ENCODE peak calls at places on chromosomes 7 and 10, in nine cellular contexts. U is transverse colon; Z is naive thymus-derived CD4-positive, alpha-beta T cell; W is CD8-positive, alpha-beta memory T cell; J is tibial nerve; L is ascending aorta; D is IMR-90; V is endothelial cell of umbilical vein; E is astrocyte. M is an unnamed sample. For H3K4me1, the result is how much of the 10 kb centered on the place peaks cover.

GRCh38 chr7:101129603-101130117 is 2.8 kb downstream of the SERPINE1 start:
- DNase-seq in U (no peak), Z (no peak), W (no peak), J (no peak), L (no peak), D (no peak), V (no peak), E (no peak), M (no peak)

GRCh38 chr10:128095023-128095752 is 31.0 kb downstream of the MKI67 start:
- DNase-seq in U (peak), Z (no peak), W (peak), J (no peak), L (no peak), D (no peak), V (no peak), E (no peak), M (peak)

GRCh38 chr7:106840342-106840741 is 24.7 kb upstream of the PIK3CG start:
- DNase-seq in U (no peak), Z (no peak), W (no peak), J (no peak), L (no peak), D (peak), V (no peak), E (peak), M (no peak)

GRCh38 chr7:23604296-23604640 is 7.1 kb downstream of the CCDC126 start:
- DNase-seq in U (no peak), Z (no peak), W (no peak), J (no peak), L (no peak), D (peak), V (no peak), E (no peak), M (no peak)

GRCh38 chr10:88979153-88979562 is 11.4 kb upstream of the FAS start:
- DNase-seq in U (no peak), Z (no peak), W (no peak), J (no peak), L (no peak), D (peak), V (no peak), E (peak), M (no peak)

GRCh38 chr10:29012926-29013554 is 275.8 kb upstream of the LYZL1 start:
- DNase-seq in U (no peak), Z (no peak), W (no peak), J (no peak), L (no peak), D (peak), V (no peak), E (peak), M (no peak)

GRCh38 chr7:50822716-50823115 is 40.0 kb upstream of the GRB10 start:
- DNase-seq in U (no peak), Z (no peak), W (no peak), J (no peak), L (no peak), D (peak), V (no peak), E (peak), M (no peak)

GRCh38 chr10:98028168-98028770 is 2.2 kb downstream of the CRTAC1 start:
- DNase-seq in U (peak), Z (peak), W (peak), J (no peak), L (no peak), D (peak), V (peak), E (no peak), M (peak)

GRCh38 chr7:116924741-116925140 is 28.6 kb upstream of the ST7 start:
- DNase-seq in U (no peak), Z (no peak), W (no peak), J (no peak), L (no peak), D (peak), V (no peak), E (peak), M (no peak)

DNA sequence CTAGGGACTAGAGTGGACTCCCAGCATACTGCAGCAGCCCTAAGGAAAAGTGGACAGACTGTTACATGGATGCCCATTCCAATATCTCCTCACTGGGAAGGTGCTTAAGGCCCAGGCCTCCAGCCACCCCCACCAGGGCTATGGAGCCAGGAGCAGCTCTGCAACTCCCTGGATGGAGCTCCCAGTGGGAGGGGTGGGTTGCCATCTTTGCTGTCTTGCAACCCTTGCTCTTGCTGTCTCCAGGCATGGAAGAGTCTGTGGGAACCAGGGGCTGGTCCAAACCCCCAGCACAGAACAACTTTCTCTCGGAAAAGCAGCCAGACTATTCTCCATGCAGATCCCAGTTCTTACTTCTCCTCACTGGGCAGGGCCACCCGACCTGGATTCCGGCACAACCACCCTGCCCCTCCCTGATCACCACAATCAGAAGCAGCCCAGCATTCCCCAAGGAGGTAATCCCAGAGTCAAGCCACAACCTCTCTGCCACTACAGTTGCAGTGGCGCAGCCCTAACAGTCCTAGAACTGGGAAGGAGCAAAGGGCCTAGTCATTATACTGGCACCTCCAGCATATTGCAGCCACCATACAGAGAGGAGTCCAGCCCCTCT is 41.8 kb upstream of the ZNF488 start:
- DNase-seq in U (no peak), Z (no peak), W (no peak), J (no peak), L (no peak), D (no peak), V (no peak), E (no peak), M (no peak)
- H3K27ac ChIP-seq in U (no peak), Z (no peak), W (no peak), J (no peak), L (no peak), D (no peak), V (no peak), E (no peak), M (no peak)

GRCh38 chr10:59284111-59284975 is 78.0 kb downstream of the FAM13C start:
- DNase-seq in U (no peak), Z (no peak), W (no peak), J (no peak), L (no peak), D (no peak), V (no peak), E (no peak), M (no peak)

GRCh38 chr10:59279476-59279875 is 82.9 kb downstream of the FAM13C start:
- DNase-seq in U (no peak), Z (no peak), W (no peak), J (no peak), L (no peak), D (no peak), V (no peak), E (peak), M (no peak)

GRCh38 chr10:59283456-59284082 is 78.8 kb downstream of the FAM13C start:
- DNase-seq in U (no peak), Z (no peak), W (no peak), J (no peak), L (no peak), D (peak), V (no peak), E (peak), M (no peak)

GRCh38 chr10:59279991-59280390 is 82.4 kb downstream of the FAM13C start:
- DNase-seq in U (no peak), Z (no peak), W (no peak), J (no peak), L (no peak), D (no peak), V (no peak), E (no peak), M (no peak)

GRCh38 chr10:59281861-59282260 is 80.5 kb downstream of the FAM13C start:
- DNase-seq in U (no peak), Z (no peak), W (no peak), J (no peak), L (no peak), D (no peak), V (no peak), E (no peak), M (no peak)
- H3K4me1 ChIP-seq in U (under half), Z (under half), W (under half), J (under half), L (under half), D (under half), V (under half), E (under half), M (under half)

DNA sequence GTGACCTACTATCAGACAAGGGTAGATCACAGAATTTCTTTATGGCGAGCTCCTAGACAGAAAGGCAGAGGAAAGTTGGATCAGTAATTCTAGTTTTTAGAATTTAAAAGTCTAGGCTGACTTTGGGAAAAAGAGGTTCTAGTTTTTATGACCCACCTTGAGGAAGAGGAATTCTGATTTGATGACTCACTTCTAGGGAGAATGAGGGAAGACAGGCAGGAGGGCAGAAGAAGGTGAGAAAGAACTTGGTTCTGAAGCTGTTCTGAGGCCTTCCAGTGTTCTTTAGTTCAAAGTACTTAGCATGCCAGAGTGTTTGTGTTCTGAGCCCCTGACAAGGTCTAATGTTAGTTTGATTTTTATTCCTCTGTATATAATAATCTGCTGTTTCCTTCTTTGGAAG is 97.2 kb downstream of the PODXL start:
- DNase-seq in U (no peak), Z (no peak), W (no peak), J (no peak), L (no peak), D (peak), V (no peak), E (peak), M (no peak)
- H3K27ac ChIP-seq in U (no peak), Z (no peak), W (no peak), J (no peak), L (no peak), D (no peak), V (no peak), E (no peak), M (no peak)

GRCh38 chr7:196283-196682 is 3.9 kb downstream of the FAM20C start:
- DNase-seq in U (no peak), Z (no peak), W (no peak), J (no peak), L (no peak), D (no peak), V (no peak), E (no peak), M (no peak)
- H3K4me1 ChIP-seq in U (under half), Z (under half), W (under half), J (under half), L (under half), D (under half), V (under half), E (under half), M (under half)

GRCh38 chr10:124659380-124659779 is 84.8 kb downstream of the FAM53B start:
- DNase-seq in U (no peak), Z (no peak), W (no peak), J (no peak), L (no peak), D (no peak), V (no peak), E (no peak), M (no peak)
- H3K27ac ChIP-seq in U (no peak), Z (no peak), W (peak), J (no peak), L (no peak), D (no peak), V (no peak), E (no peak), M (peak)

DNA sequence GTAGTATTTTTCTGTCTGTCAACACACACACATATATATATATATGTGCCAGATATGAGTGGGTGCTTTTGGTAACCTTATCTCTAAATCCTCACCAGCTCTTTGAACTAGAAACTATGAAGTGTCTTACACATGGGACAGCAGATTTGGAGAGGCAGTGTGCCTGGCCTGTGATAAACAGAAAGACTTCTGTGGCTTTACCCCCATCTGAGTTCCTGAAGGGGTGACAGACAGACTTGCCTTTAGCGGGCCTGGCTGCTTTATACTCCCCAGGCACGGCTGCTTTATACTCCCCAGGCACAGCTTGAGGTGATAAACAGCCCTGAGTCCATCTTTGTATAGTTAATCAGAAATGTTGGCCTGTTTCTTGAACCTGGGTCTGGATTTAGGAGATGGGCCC is 5.6 kb downstream of the BAG3 start:
- DNase-seq in U (no peak), Z (no peak), W (no peak), J (no peak), L (no peak), D (no peak), V (no peak), E (no peak), M (no peak)
- H3K4me1 ChIP-seq in U (under half), Z (under half), W (half or more), J (half or more), L (under half), D (under half), V (half or more), E (half or more), M (under half)

GRCh38 chr10:102335184-102335583 is 60.3 kb upstream of the NFKB2 start:
- DNase-seq in U (no peak), Z (no peak), W (no peak), J (no peak), L (no peak), D (peak), V (no peak), E (no peak), M (no peak)
- H3K27ac ChIP-seq in U (no peak), Z (no peak), W (no peak), J (no peak), L (no peak), D (no peak), V (no peak), E (no peak), M (no peak)

GRCh38 chr10:124153601-124153930 is 60.2 kb upstream of the CHST15 start:
- DNase-seq in U (no peak), Z (no peak), W (no peak), J (no peak), L (no peak), D (no peak), V (no peak), E (no peak), M (no peak)

GRCh38 chr10:124158592-124158991 is 65.2 kb upstream of the CHST15 start:
- DNase-seq in U (peak), Z (no peak), W (no peak), J (no peak), L (no peak), D (no peak), V (no peak), E (no peak), M (no peak)

GRCh38 chr10:124157286-124157685 is 63.9 kb upstream of the CHST15 start:
- DNase-seq in U (no peak), Z (no peak), W (no peak), J (no peak), L (no peak), D (no peak), V (no peak), E (peak), M (no peak)

GRCh38 chr10:124155781-124156401 is 62.5 kb upstream of the CHST15 start:
- DNase-seq in U (no peak), Z (no peak), W (no peak), J (no peak), L (no peak), D (no peak), V (peak), E (peak), M (no peak)

GRCh38 chr10:124156524-124157225 is 63.3 kb upstream of the CHST15 start:
- DNase-seq in U (no peak), Z (no peak), W (no peak), J (no peak), L (no peak), D (no peak), V (peak), E (no peak), M (no peak)
- H3K4me1 ChIP-seq in U (under half), Z (under half), W (under half), J (under half), L (under half), D (under half), V (under half), E (under half), M (under half)

GRCh38 chr10:108735380-108735779 is 1187.9 kb downstream of the XPNPEP1 start:
- DNase-seq in U (no peak), Z (no peak), W (no peak), J (no peak), L (no peak), D (peak), V (no peak), E (peak), M (no peak)

DNA sequence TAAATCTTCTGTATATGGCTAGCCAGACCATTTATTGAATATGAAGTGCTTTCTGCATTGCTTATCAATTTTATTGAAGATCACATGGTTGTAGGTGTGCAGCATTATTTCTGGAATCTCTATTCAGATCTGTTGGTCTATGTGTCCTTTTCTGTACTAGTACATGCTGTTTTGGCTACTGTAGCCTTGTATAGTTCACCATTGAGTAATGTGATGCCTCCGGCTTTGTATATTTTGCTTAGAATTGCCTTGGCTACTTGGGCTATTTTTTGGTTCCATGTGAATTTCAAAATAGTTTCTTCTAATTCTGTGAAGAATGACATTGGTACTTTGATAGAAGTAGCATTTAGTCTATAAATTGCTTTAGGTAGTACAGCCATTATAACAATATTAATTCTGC is 1187.2 kb downstream of the XPNPEP1 start:
- DNase-seq in U (no peak), Z (no peak), W (no peak), J (no peak), L (no peak), D (no peak), V (no peak), E (peak), M (no peak)
- H3K27ac ChIP-seq in U (no peak), Z (no peak), W (no peak), J (no peak), L (no peak), D (no peak), V (no peak), E (peak), M (no peak)

GRCh38 chr10:69055241-69055640 is 32.7 kb upstream of the SRGN start:
- DNase-seq in U (no peak), Z (peak), W (no peak), J (no peak), L (no peak), D (no peak), V (no peak), E (no peak), M (no peak)

GRCh38 chr10:69049564-69049955 is 38.3 kb upstream of the SRGN start:
- DNase-seq in U (no peak), Z (no peak), W (no peak), J (no peak), L (no peak), D (no peak), V (no peak), E (no peak), M (no peak)

GRCh38 chr10:69051303-69051702 is 36.6 kb upstream of the SRGN start:
- DNase-seq in U (peak), Z (no peak), W (no peak), J (no peak), L (peak), D (peak), V (peak), E (no peak), M (no peak)

GRCh38 chr10:69048103-69048502 is 39.8 kb upstream of the SRGN start:
- DNase-seq in U (no peak), Z (no peak), W (no peak), J (no peak), L (peak), D (peak), V (no peak), E (no peak), M (no peak)

DNA sequence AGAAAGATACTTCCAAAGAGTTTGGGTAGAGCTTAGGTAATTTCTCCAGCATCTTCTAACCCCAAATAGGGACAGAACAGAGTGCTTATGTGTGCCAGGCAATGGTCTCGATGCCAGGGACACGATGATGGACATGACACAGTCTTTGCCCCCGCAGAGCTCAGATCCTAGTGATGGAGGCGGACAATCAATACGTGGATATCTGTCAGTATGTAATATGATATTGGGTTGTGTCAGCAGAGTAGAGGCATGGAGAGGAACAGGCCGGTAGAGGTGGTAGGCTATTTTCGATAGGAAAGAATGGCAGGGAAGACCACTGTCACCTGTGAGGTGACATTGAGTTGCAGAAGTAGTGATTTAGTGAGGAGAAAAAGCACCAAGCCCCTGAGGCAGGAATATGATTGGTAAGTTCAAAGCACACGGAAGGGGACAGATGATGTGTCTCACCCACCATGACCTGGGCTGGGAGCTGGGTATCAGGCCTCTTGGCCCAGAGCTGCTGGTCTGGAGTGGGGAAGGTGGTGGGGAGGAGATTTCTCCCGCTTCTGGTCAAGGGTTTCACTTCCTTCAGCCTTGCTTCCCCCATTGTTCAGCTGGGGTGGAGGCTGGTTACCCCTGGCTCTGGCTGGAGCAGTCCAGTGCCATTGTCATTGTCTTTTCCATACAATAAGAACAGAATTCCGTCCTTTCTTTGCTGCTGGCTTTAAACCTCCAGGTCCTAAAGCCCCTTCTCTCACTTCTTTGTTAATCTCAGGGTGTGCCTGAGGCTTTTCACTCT is 36.0 kb upstream of the SRGN start:
- DNase-seq in U (no peak), Z (no peak), W (no peak), J (no peak), L (no peak), D (no peak), V (no peak), E (no peak), M (no peak)
- H3K4me1 ChIP-seq in U (under half), Z (under half), W (under half), J (under half), L (under half), D (under half), V (under half), E (under half), M (under half)

M was measured in effector memory CD4-positive, alpha-beta T cell.